ENCODE peak calls at places on chromosomes 3 and 15, in five cellular contexts. A is bronchial epithelial cell, J is Calu3, P is RWPE2, F is GM10248. Q is an unnamed sample.
A peak's percentile ranks its signal among the peaks of the same experiment; 100 is the strongest.

GRCh38 chr3:60758169-60758568 is 493.1 kb downstream of the FHIT start:
- DNase-seq in A (no peak), P (no peak), F (no peak), J (no peak), Q (no peak)

GRCh38 chr15:75799190-75799589 is 44.1 kb upstream of the UBE2Q2 start:
- DNase-seq in F (no peak), A (no peak), P (no peak), J (no peak), Q (no peak)

GRCh38 chr3:55455915-55456314 is 31.2 kb downstream of the WNT5A start:
- DNase-seq in A (no peak), F (no peak), J (no peak), P (no peak), Q (no peak)

GRCh38 chr15:94844533-94845390 is 613.4 kb downstream of the MCTP2 start:
- DNase-seq in A (peak; percentile 13), J (peak; percentile 65), P (no peak), F (no peak), Q (no peak)

GRCh38 chr3:181609156-181609767 is 102.5 kb upstream of the SOX2 start:
- DNase-seq in F (no peak), J (no peak), P (no peak), A (no peak), Q (no peak)

GRCh38 chr3:71075481-71075880 is 508.0 kb downstream of the FOXP1 start:
- DNase-seq in J (no peak), A (no peak), F (no peak), P (no peak), Q (no peak)

GRCh38 chr15:68791431-68792283 is 29.0 kb downstream of the ANP32A start:
- DNase-seq in P (no peak), F (peak; percentile 77), J (no peak), A (no peak), Q (peak; percentile 76)

GRCh38 chr15:96230557-96231181 is 99.8 kb upstream of the NR2F2 start:
- DNase-seq in P (no peak), A (peak; percentile 96), F (no peak), J (no peak), Q (no peak)

GRCh38 chr3:123349201-123349535 is 99.7 kb downstream of the ADCY5 start:
- DNase-seq in J (no peak), F (no peak), P (peak; percentile 31), A (no peak), Q (no peak)

GRCh38 chr3:169342652-169343051 is 320.9 kb downstream of the MECOM start:
- DNase-seq in A (no peak), P (no peak), J (no peak), F (no peak), Q (no peak)

GRCh38 chr3:77446084-77446483 is 406.2 kb downstream of the ROBO2 start:
- DNase-seq in A (no peak), F (no peak), J (no peak), P (no peak), Q (no peak)

GRCh38 chr15:74956648-74957300 is at the start of gene RPP25:
- DNase-seq in F (peak; percentile 88), P (peak; percentile 87), A (peak; percentile 36), J (peak; percentile 85), Q (peak; percentile 91)

GRCh38 chr3:17430574-17430973 is 311.9 kb downstream of the TBC1D5 start:
- DNase-seq in A (no peak), P (no peak), J (no peak), F (no peak), Q (no peak)

GRCh38 chr3:17431477-17432045 is 310.9 kb downstream of the TBC1D5 start:
- DNase-seq in F (no peak), A (no peak), J (no peak), P (no peak), Q (no peak)

GRCh38 chr3:17432237-17432636 is 310.2 kb downstream of the TBC1D5 start:
- DNase-seq in J (no peak), A (peak; percentile 53), F (no peak), P (no peak), Q (no peak)

GRCh38 chr3:17433866-17434265 is 308.6 kb downstream of the TBC1D5 start:
- DNase-seq in A (no peak), F (no peak), P (no peak), J (no peak), Q (no peak)

DNA sequence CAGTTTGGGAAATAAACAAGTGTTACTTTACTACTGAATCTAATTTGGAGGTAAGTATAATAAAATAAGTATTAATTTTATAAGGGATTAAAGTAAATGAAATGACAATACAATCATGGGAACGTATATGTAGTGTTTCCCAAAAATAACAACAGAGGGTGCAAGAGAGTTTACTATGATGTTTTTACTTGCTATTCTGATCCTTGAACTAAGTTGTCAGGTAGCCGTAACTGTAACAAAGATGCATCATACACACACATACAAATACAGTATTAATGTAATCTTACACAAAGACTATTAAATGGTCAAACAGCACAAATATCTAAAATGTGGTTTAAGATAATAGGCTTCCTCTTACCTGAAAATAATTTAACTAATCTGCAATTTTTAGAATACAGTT is 311.4 kb downstream of the TBC1D5 start:
- DNase-seq in A (peak; percentile 58), J (no peak), P (no peak), F (peak; percentile 28), Q (peak; percentile 17)
- TF ChIP-seq CTCF in A (peak; percentile 20), J (peak; percentile 18), P (peak; percentile 79), F (peak; percentile 44), Q (no peak)

GRCh38 chr3:127694467-127695215 is 21.9 kb downstream of the ABTB1 start:
- DNase-seq in J (peak; percentile 92), A (peak; percentile 45), P (no peak), F (no peak), Q (no peak)
- TF ChIP-seq CTCF in J (peak; percentile 53), A (peak; percentile 73), P (peak; percentile 37), F (peak; percentile 24), Q (no peak)

GRCh38 chr3:44077267-44077666 is 164.4 kb upstream of the TOPAZ1 start:
- DNase-seq in A (no peak), J (no peak), F (no peak), P (no peak), Q (no peak)
- TF ChIP-seq CTCF in A (peak; percentile 7), J (no peak), F (peak; percentile 29), P (peak; percentile 10), Q (no peak)

GRCh38 chr15:85337398-85338074 is 42.9 kb upstream of the AKAP13 start:
- DNase-seq in F (no peak), A (no peak), P (no peak), J (no peak), Q (no peak)
- TF ChIP-seq CTCF in F (no peak), A (no peak), P (no peak), J (no peak), Q (no peak)

DNA sequence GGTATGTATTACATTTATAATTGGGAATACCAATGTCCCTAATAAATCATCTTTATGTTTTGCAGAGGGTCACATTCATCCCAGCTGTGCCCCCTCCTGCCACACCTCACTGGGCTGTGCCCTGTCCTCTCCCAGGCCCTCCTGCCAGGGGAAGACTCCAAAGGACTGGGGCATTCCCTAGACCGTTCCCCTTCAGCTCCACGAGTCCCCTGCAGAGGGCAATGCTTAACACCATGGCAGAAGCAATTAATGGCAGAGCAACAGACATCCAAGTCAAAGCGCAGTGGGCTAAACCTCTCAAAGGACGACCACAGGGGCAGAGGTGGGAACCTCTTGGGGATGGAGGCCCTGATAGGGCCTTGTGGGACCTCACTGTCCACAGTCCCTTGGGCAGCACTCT is 71.3 kb upstream of the SEC13 start:
- DNase-seq in A (no peak), P (no peak), F (no peak), J (no peak), Q (no peak)
- TF ChIP-seq CTCF in A (no peak), P (no peak), F (no peak), J (no peak), Q (no peak)

GRCh38 chr3:148880681-148881080 is 15.6 kb downstream of the CPA3 start:
- DNase-seq in A (no peak), J (peak; percentile 46), P (no peak), F (no peak), Q (peak; percentile 8)
- TF ChIP-seq CTCF in A (no peak), J (peak; percentile 63), P (peak; percentile 26), F (no peak), Q (no peak)